ENCODE peak calls at places on chromosomes 3 and 15, in eight cellular contexts. Q is nephron progenitor cell, S is mammary epithelial cell, O is ovary, B is heart left ventricle, U is cardiac fibroblast, C is mucosa of descending colon, W is heart right ventricle. A is an unnamed sample.

GRCh38 chr15:98400120-98400519 is 248.2 kb upstream of the IGF1R start:
- DNase-seq in Q (no peak), S (no peak), O (no peak), B (no peak), U (no peak), C (no peak), W (no peak), A (no peak)

GRCh38 chr15:75583689-75584088 is 4.6 kb upstream of the PTPN9 start:
- DNase-seq in Q (no peak), S (no peak), O (no peak), B (peak), U (no peak), C (no peak), W (no peak), A (no peak)

GRCh38 chr15:52765779-52766178 is 24.4 kb downstream of the ONECUT1 start:
- DNase-seq in Q (peak), S (no peak), O (no peak), B (no peak), U (peak), C (no peak), W (no peak), A (no peak)

GRCh38 chr3:98846101-98846500 is 55.4 kb downstream of the DCBLD2 start:
- DNase-seq in Q (no peak), S (no peak), O (no peak), B (no peak), U (peak), C (no peak), W (no peak), A (no peak)

GRCh38 chr3:89145995-89146394 is 38.6 kb downstream of the EPHA3 start:
- DNase-seq in Q (no peak), S (peak), O (no peak), B (no peak), U (peak), C (no peak), W (no peak), A (no peak)

GRCh38 chr15:63446260-63446659 is 58.1 kb upstream of the USP3 start:
- DNase-seq in Q (no peak), S (no peak), O (no peak), B (no peak), U (no peak), C (no peak), W (no peak), A (no peak)

GRCh38 chr15:25372298-25372697 is 66.5 kb downstream of the UBE3A start:
- DNase-seq in Q (no peak), S (no peak), O (no peak), B (no peak), U (peak), C (no peak), W (no peak), A (no peak)

GRCh38 chr3:100335137-100335833 is 728 bp downstream of the NIT2 start:
- DNase-seq in Q (peak), S (peak), O (peak), B (peak), U (peak), C (peak), W (no peak), A (peak)

GRCh38 chr3:126528800-126529541 is 5.0 kb downstream of the CHST13 start:
- DNase-seq in Q (no peak), S (no peak), O (no peak), B (peak), U (peak), C (peak), W (peak), A (no peak)

GRCh38 chr15:33160054-33160453 is 34.5 kb downstream of the FMN1 start:
- DNase-seq in Q (no peak), S (no peak), O (no peak), B (no peak), U (no peak), C (no peak), W (no peak), A (no peak)

GRCh38 chr3:15283702-15284101 is 48.7 kb downstream of the SH3BP5 start:
- DNase-seq in Q (no peak), S (no peak), O (no peak), B (no peak), U (no peak), C (no peak), W (no peak), A (no peak)

GRCh38 chr3:169324454-169324789 is 339.1 kb downstream of the MECOM start:
- DNase-seq in Q (no peak), S (no peak), O (no peak), B (peak), U (no peak), C (no peak), W (no peak), A (no peak)

GRCh38 chr3:171810278-171811058 is at the start of gene PLD1:
- DNase-seq in Q (peak), S (peak), O (peak), B (peak), U (peak), C (peak), W (peak), A (peak)

DNA sequence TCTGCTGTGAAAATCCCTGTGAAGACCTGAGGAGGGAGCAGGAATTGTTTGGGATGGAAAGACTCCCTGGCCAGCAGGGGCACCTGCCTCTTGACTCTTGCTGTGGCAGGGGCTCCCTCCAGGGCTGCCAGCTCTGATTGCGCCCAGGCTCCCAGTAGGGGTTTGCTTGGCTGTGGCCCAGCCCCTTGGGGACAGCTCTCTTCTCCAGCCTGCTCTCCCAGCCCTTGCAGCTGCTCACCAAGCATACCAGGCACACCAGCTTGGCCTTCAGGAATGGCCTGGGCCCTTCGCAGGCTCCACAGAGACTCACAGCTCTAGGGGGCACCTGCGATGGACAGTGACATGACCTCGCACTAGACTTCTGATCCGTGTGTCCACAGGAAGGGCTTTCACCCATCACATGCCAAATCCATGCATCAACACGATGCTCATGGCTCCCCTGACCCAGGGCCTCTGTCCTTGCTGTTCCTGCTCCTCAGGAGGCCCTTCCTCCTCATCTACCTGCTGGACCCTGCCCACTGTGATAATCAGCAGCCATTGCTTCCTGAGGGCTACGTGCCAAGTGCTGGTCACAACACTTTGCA is 61.8 kb downstream of the SCN5A start:
- DNase-seq in Q (no peak), S (no peak), O (no peak), B (no peak), U (no peak), C (no peak), W (peak), A (no peak)
- TF ChIP-seq CTCF in Q (no peak), S (no peak), O (no peak), B (no peak), U (no peak), C (no peak), W (no peak), A (no peak)

GRCh38 chr3:50378757-50379156 is 19.4 kb upstream of the TMEM115 start:
- DNase-seq in Q (no peak), S (no peak), O (no peak), B (no peak), U (no peak), C (no peak), W (no peak), A (no peak)
- TF ChIP-seq CTCF in Q (no peak), S (no peak), O (no peak), B (no peak), U (no peak), C (no peak), W (no peak), A (no peak)

GRCh38 chr3:57078366-57079220 is 18.1 kb downstream of the SPATA12 start:
- DNase-seq in Q (peak), S (peak), O (peak), B (peak), U (peak), C (peak), W (peak), A (peak)
- TF ChIP-seq CTCF in Q (no peak), S (no peak), O (no peak), B (no peak), U (no peak), C (no peak), W (no peak), A (peak)

DNA sequence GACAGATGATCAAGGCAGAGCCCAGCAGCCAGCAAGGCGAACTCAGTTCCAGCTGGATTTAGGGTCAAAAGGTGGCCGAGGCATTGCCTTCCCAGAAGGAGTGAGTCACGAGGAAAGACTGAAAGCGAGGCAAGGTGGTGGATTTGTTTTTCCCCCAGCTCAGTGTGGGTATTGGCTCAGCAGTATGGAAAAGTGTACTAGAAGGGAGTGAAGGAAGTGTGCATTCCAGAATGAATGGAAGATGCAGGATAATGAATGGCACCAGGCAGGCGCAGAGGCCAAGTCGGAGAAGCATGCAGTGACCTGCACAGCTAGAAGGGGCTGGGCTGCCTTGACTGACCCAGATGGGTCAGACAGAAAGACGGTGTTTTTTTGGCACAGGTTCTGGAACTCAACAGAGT is 46.3 kb downstream of the FOXP1 start:
- DNase-seq in Q (peak), S (peak), O (peak), B (no peak), U (peak), C (no peak), W (no peak), A (no peak)
- TF ChIP-seq CTCF in Q (no peak), S (no peak), O (no peak), B (no peak), U (no peak), C (no peak), W (no peak), A (no peak)

DNA sequence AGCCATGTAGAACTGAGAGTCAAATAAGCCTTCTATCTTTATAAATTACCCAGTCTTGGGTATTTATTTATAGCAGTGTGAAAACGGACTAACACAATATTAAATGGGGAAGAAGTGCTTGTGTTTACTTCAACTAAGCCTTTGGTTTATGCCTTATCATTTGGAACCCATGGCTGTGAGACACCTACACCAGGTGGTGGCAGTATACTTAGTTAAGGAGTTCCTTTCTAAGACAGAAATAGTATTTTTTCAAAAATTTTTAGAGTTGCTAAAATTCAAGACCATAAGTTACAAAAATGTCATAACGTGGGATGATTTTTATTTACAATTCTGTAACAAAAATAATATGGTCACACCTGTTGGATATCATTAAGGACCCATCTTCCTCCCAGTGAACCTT is 354.5 kb upstream of the SOX14 start:
- DNase-seq in Q (no peak), S (no peak), O (no peak), B (no peak), U (no peak), C (no peak), W (no peak), A (no peak)
- TF ChIP-seq CTCF in Q (no peak), S (no peak), O (no peak), B (no peak), U (no peak), C (no peak), W (no peak), A (no peak)

DNA sequence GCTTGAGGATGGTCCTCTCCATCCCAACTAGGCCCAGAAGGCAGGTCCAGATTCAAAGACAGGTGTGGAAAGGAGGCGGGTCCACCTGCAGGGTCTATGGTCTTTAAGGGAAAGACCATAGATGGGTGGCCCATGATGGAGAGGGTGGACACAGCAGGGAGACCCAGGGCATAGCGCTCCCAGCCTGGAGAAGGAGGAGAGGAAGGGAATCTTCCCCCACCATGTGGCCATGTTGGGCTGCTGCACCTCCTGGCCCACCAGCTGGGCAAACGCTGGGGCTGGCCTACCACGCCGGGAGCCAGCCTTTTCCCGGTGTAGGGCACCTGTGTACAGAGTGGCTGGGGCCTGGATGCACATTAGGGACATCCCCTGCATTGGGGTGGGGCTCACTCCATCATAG is 265.2 kb upstream of the TLE3 start:
- DNase-seq in Q (peak), S (no peak), O (peak), B (peak), U (peak), C (no peak), W (no peak), A (peak)
- TF ChIP-seq CTCF in Q (peak), S (peak), O (peak), B (peak), U (peak), C (no peak), W (peak), A (peak)

GRCh38 chr3:134423153-134423552 is 48.9 kb upstream of the AMOTL2 start:
- DNase-seq in Q (peak), S (no peak), O (no peak), B (no peak), U (peak), C (no peak), W (no peak), A (no peak)

GRCh38 chr3:134419966-134420321 is 45.7 kb upstream of the AMOTL2 start:
- DNase-seq in Q (no peak), S (no peak), O (no peak), B (no peak), U (no peak), C (no peak), W (no peak), A (no peak)

GRCh38 chr3:134419214-134419965 is 45.1 kb upstream of the AMOTL2 start:
- DNase-seq in Q (no peak), S (no peak), O (no peak), B (no peak), U (no peak), C (no peak), W (no peak), A (no peak)
- TF ChIP-seq CTCF in Q (no peak), S (no peak), O (no peak), B (no peak), U (no peak), C (no peak), W (no peak), A (peak)

GRCh38 chr3:56471771-56472170 is 3.5 kb upstream of the ERC2 start:
- DNase-seq in Q (no peak), S (no peak), O (no peak), B (no peak), U (no peak), C (no peak), W (no peak), A (no peak)

GRCh38 chr3:56469141-56469540 is 874 bp upstream of the ERC2 start:
- DNase-seq in Q (no peak), S (no peak), O (no peak), B (no peak), U (no peak), C (no peak), W (no peak), A (no peak)

GRCh38 chr3:56467801-56468183 is 475 bp downstream of the ERC2 start:
- DNase-seq in Q (peak), S (no peak), O (no peak), B (no peak), U (no peak), C (no peak), W (no peak), A (peak)

GRCh38 chr3:56467108-56467507 is 1.2 kb downstream of the ERC2 start:
- DNase-seq in Q (peak), S (peak), O (peak), B (peak), U (peak), C (peak), W (peak), A (peak)

GRCh38 chr3:56468184-56469106 is at the start of gene ERC2:
- DNase-seq in Q (peak), S (peak), O (peak), B (peak), U (peak), C (no peak), W (peak), A (no peak)
- TF ChIP-seq CTCF in Q (peak), S (no peak), O (peak), B (no peak), U (no peak), C (no peak), W (no peak), A (no peak)